ENCODE peak calls at places on chromosome 7, in ten cellular contexts. V, D, I, E, T, R, Y, W, X and O are unnamed samples.

GRCh38 chr7:41097501-41097900 is 605.4 kb downstream of the INHBA start:
- DNase-seq in V (peak), D (no peak), I (no peak), E (no peak), T (peak), R (no peak), Y (no peak), W (no peak), X (peak), O (no peak)

GRCh38 chr7:50866343-50867047 is 83.8 kb upstream of the GRB10 start:
- DNase-seq in V (no peak), D (no peak), I (no peak), E (no peak), T (no peak), R (no peak), Y (no peak), W (no peak), X (no peak), O (no peak)

GRCh38 chr7:151015967-151016366 is 8.3 kb downstream of the ATG9B start:
- DNase-seq in V (no peak), D (no peak), I (no peak), E (no peak), T (no peak), R (no peak), Y (no peak), W (no peak), X (no peak), O (no peak)

GRCh38 chr7:139598642-139599041 is 75.2 kb downstream of the CLEC2L start:
- DNase-seq in V (peak), D (no peak), I (no peak), E (peak), T (peak), R (no peak), Y (peak), W (no peak), X (peak), O (no peak)

GRCh38 chr7:158075633-158076001 is 512.0 kb downstream of the PTPRN2 start:
- DNase-seq in V (no peak), D (no peak), I (no peak), E (peak), T (no peak), R (no peak), Y (no peak), W (no peak), X (no peak), O (no peak)

GRCh38 chr7:105745681-105746330 is 130.6 kb downstream of the ATXN7L1 start:
- DNase-seq in V (no peak), D (no peak), I (no peak), E (no peak), T (no peak), R (no peak), Y (no peak), W (no peak), X (no peak), O (no peak)

GRCh38 chr7:84100866-84101265 is 93.7 kb downstream of the SEMA3A start:
- DNase-seq in V (peak), D (no peak), I (peak), E (no peak), T (peak), R (no peak), Y (no peak), W (no peak), X (peak), O (no peak)

GRCh38 chr7:130380861-130381455 is 664 bp downstream of the CPA1 start:
- DNase-seq in V (no peak), D (no peak), I (no peak), E (no peak), T (no peak), R (no peak), Y (no peak), W (no peak), X (no peak), O (no peak)

GRCh38 chr7:44058759-44059218 is 6.6 kb downstream of the PGAM2 start:
- DNase-seq in V (no peak), D (peak), I (no peak), E (no peak), T (no peak), R (no peak), Y (no peak), W (no peak), X (no peak), O (peak)

GRCh38 chr7:17846935-17847334 is 93.4 kb downstream of the SNX13 start:
- DNase-seq in V (no peak), D (no peak), I (no peak), E (no peak), T (no peak), R (no peak), Y (no peak), W (no peak), X (no peak), O (no peak)